ENCODE peak calls at places on chromosome 1, in six cellular contexts. C is CD8-positive, alpha-beta T cell; J is H7; K is heart right ventricle; Z is A549; M is left lung. D is an unnamed sample.

GRCh38 chr1:113255038-113255727 is 135.1 kb upstream of the MAGI3 start:
- DNase-seq in C (no peak), J (no peak), K (no peak), Z (no peak), M (no peak), D (no peak)

GRCh38 chr1:62210960-62211359 is 16.3 kb downstream of the L1TD1 start:
- DNase-seq in C (no peak), J (no peak), K (no peak), Z (no peak), M (no peak), D (no peak)

GRCh38 chr1:74811421-74812179 is 78.6 kb downstream of the TYW3 start:
- DNase-seq in C (no peak), J (no peak), K (no peak), Z (no peak), M (no peak), D (no peak)

GRCh38 chr1:59422921-59423575 is 126.2 kb downstream of the FGGY start:
- DNase-seq in C (no peak), J (no peak), K (peak), Z (no peak), M (peak), D (no peak)

GRCh38 chr1:208036177-208036808 is 125.4 kb upstream of the CD34 start:
- DNase-seq in C (no peak), J (peak), K (no peak), Z (peak), M (no peak), D (no peak)

GRCh38 chr1:165896277-165896676 is 68.9 kb downstream of the UCK2 start:
- DNase-seq in C (no peak), J (no peak), K (no peak), Z (no peak), M (no peak), D (no peak)

GRCh38 chr1:225565845-225566244 is 87.1 kb downstream of the ENAH start:
- DNase-seq in C (no peak), J (no peak), K (no peak), Z (no peak), M (no peak), D (no peak)

GRCh38 chr1:206898089-206898908 is 1.1 kb downstream of the IL24 start:
- DNase-seq in C (no peak), J (no peak), K (no peak), Z (no peak), M (no peak), D (no peak)

GRCh38 chr1:94326329-94326728 is 88.9 kb upstream of the ARHGAP29 start:
- DNase-seq in C (no peak), J (peak), K (no peak), Z (no peak), M (no peak), D (no peak)

GRCh38 chr1:4655674-4656532 is 1.5 kb downstream of the AJAP1 start:
- DNase-seq in C (no peak), J (peak), K (peak), Z (peak), M (no peak), D (peak)

GRCh38 chr1:164823486-164824279 is 264.7 kb downstream of the PBX1 start:
- DNase-seq in C (no peak), J (no peak), K (no peak), Z (no peak), M (no peak), D (no peak)
- H3K4me3 ChIP-seq in C (no peak), J (no peak), K (no peak), Z (no peak), M (no peak), D (no peak)

DNA sequence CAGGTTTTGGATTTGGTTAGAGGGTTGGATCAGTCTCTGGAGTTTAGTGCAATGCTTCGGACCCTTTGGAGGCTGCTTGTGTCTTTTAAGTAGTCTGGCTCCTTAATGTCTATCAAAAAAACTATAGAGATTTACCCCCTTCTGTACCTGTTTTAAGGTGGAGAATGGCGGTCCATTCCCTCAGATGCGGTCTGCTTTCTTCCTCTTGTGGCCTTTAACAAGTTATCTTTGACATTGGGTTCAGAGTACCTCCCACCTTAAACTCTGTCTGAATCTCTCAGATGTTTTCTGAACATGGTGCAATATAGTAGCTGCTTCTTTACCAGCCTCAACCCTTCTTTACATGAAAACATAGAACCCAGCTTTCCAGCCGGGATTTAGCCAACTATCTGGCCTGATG is 2.4 kb downstream of the IPO9 start:
- DNase-seq in C (no peak), J (no peak), K (no peak), Z (no peak), M (no peak), D (no peak)
- H3K4me3 ChIP-seq in C (peak), J (no peak), K (no peak), Z (no peak), M (no peak), D (no peak)

GRCh38 chr1:26971590-26971989 is 11.3 kb upstream of the KDF1 start:
- DNase-seq in C (no peak), J (no peak), K (no peak), Z (no peak), M (no peak), D (no peak)
- H3K4me3 ChIP-seq in C (no peak), J (no peak), K (no peak), Z (no peak), M (no peak), D (no peak)

GRCh38 chr1:100629391-100629790 is 90.2 kb upstream of the VCAM1 start:
- DNase-seq in C (no peak), J (no peak), K (no peak), Z (no peak), M (no peak), D (no peak)

GRCh38 chr1:100627936-100628335 is 90.0 kb downstream of the GPR88 start:
- DNase-seq in C (no peak), J (no peak), K (no peak), Z (no peak), M (no peak), D (no peak)

GRCh38 chr1:100628631-100629081 is 90.7 kb downstream of the GPR88 start:
- DNase-seq in C (no peak), J (no peak), K (no peak), Z (no peak), M (no peak), D (no peak)

GRCh38 chr1:100627018-100627716 is 89.2 kb downstream of the GPR88 start:
- DNase-seq in C (no peak), J (no peak), K (no peak), Z (no peak), M (no peak), D (no peak)

DNA sequence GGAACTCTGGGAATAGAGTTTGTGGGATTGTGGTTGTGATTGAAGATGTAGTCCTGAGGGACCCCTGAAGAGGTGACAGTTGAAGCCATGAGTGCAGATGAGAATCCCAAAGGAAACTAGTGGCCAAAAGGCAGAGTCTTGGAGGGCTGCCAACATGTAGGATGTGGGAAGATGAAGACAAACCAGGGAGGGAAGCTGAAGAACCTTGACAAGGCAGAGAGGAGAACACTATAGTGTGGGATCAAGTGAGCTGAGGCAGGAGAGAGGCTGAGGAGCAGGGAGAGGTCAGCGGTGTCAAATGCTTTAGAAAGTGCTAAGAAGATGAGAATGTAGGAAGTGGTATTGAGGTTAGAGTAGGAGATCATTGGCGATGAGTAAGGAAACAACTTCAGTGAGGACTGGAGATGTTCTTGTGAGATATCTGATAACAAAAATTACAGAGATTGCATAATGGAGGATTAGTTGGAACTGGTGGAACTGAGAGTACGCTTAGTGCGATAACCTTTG is 88.5 kb upstream of the VCAM1 start:
- DNase-seq in C (no peak), J (no peak), K (no peak), Z (no peak), M (no peak), D (no peak)
- H3K4me3 ChIP-seq in C (no peak), J (no peak), K (no peak), Z (no peak), M (no peak), D (no peak)

DNA sequence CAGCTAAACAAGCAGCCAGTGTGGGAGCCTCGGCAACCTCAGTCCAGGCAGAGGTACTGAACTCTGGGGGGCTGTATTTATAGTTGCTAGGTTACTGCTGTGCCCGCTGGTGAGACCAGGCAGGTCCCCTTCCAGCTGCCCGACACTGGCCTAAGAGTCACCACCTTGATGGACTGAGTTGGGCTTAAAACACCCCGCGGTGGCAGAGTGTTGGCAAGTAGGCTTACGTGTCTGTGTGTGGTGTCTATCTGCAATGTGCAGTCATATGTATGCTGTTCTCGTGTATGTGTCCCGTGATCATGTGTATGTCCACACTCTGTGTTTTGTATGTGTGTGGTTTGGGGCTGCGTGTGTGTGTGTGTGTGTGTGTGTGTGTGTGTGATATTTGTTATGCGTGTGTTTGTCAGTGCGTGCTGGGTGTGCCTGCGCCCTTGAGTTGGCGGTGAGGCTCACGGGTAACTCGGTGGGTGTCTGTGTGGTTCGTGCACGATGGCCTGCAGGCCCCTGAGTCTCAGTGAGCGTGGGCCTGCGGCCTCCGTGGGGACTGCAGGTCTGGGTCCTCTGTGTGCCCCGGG is 65.5 kb downstream of the MEF2D start:
- DNase-seq in C (no peak), J (no peak), K (no peak), Z (no peak), M (no peak), D (no peak)
- H3K4me3 ChIP-seq in C (no peak), J (no peak), K (peak), Z (no peak), M (no peak), D (no peak)

D was measured in RWPE2.